ENCODE peak calls at places on chromosomes 7 and 10, in nine cellular contexts. R is ovary, C is suprapubic skin, E is brain microvascular endothelial cell, X is fibroblast of the aortic adventitia, F is epithelial cell of esophagus, P is neural progenitor cell, G is retinal pigment epithelial cell, H is pancreas. S is an unnamed sample.

GRCh38 chr10:18647151-18647550 is 4.2 kb downstream of the NSUN6 start:
- DNase-seq in R (no peak), C (no peak), E (no peak), X (no peak), F (no peak), P (no peak), G (no peak), H (no peak), S (no peak)

GRCh38 chr7:17019106-17019505 is 137.3 kb upstream of the AGR3 start:
- DNase-seq in R (no peak), C (no peak), E (no peak), X (no peak), F (no peak), P (no peak), G (no peak), H (no peak), S (no peak)

GRCh38 chr10:91034494-91035157 is 113.7 kb upstream of the ANKRD1 start:
- DNase-seq in R (peak), C (no peak), E (no peak), X (peak), F (no peak), P (peak), G (peak), H (peak), S (peak)

GRCh38 chr10:80477813-80478212 is 23.7 kb downstream of the TSPAN14 start:
- DNase-seq in R (no peak), C (no peak), E (peak), X (peak), F (peak), P (no peak), G (peak), H (no peak), S (peak)

GRCh38 chr7:105353752-105354328 is 34.9 kb downstream of the SRPK2 start:
- DNase-seq in R (peak), C (no peak), E (peak), X (peak), F (no peak), P (no peak), G (no peak), H (peak), S (peak)

GRCh38 chr7:25949672-25950487 is 202.1 kb upstream of the NFE2L3 start:
- DNase-seq in R (peak), C (no peak), E (no peak), X (no peak), F (no peak), P (peak), G (no peak), H (peak), S (no peak)

GRCh38 chr10:25157650-25158049 is 17.2 kb upstream of the GPR158 start:
- DNase-seq in R (no peak), C (no peak), E (no peak), X (no peak), F (no peak), P (no peak), G (no peak), H (no peak), S (no peak)

GRCh38 chr10:19302117-19302516 is 253.5 kb downstream of the MALRD1 start:
- DNase-seq in R (no peak), C (no peak), E (peak), X (peak), F (peak), P (no peak), G (peak), H (no peak), S (peak)

GRCh38 chr7:95436407-95436806 is 1.6 kb upstream of the PON2 start:
- DNase-seq in R (no peak), C (no peak), E (no peak), X (no peak), F (no peak), P (no peak), G (no peak), H (no peak), S (no peak)

GRCh38 chr7:81769891-81770818 is at the start of gene HGF:
- DNase-seq in R (peak), C (no peak), E (peak), X (peak), F (no peak), P (peak), G (no peak), H (peak), S (peak)

GRCh38 chr7:88111136-88111748 is 108.6 kb downstream of the SRI start:
- DNase-seq in R (no peak), C (no peak), E (no peak), X (peak), F (peak), P (peak), G (peak), H (no peak), S (peak)

GRCh38 chr7:47088329-47089067 is 493.4 kb downstream of the TNS3 start:
- DNase-seq in R (peak), C (no peak), E (peak), X (peak), F (peak), P (peak), G (peak), H (peak), S (peak)

GRCh38 chr10:60314306-60314940 is 75.3 kb downstream of the ANK3 start:
- DNase-seq in R (no peak), C (no peak), E (peak), X (peak), F (peak), P (no peak), G (peak), H (no peak), S (peak)

GRCh38 chr10:70930251-70931000 is 42.1 kb upstream of the PCBD1 start:
- DNase-seq in R (no peak), C (no peak), E (no peak), X (no peak), F (no peak), P (no peak), G (no peak), H (no peak), S (no peak)

GRCh38 chr10:101226506-101226887 is 2.8 kb downstream of the LBX1 start:
- DNase-seq in R (no peak), C (no peak), E (no peak), X (no peak), F (no peak), P (peak), G (no peak), H (no peak), S (no peak)

GRCh38 chr7:151109094-151110048 is 23.1 kb downstream of the AGAP3 start:
- DNase-seq in R (no peak), C (no peak), E (no peak), X (peak), F (no peak), P (no peak), G (no peak), H (no peak), S (peak)

GRCh38 chr7:92375013-92375412 is 72.3 kb upstream of the GATAD1 start:
- DNase-seq in R (no peak), C (no peak), E (no peak), X (peak), F (no peak), P (no peak), G (no peak), H (no peak), S (peak)

GRCh38 chr10:11284291-11285085 is 266.8 kb downstream of the CELF2 start:
- DNase-seq in R (no peak), C (no peak), E (no peak), X (no peak), F (no peak), P (no peak), G (no peak), H (no peak), S (no peak)

GRCh38 chr10:119466655-119467054 is 75.9 kb downstream of the RGS10 start:
- DNase-seq in R (no peak), C (no peak), E (no peak), X (no peak), F (peak), P (no peak), G (no peak), H (no peak), S (no peak)

GRCh38 chr10:11307937-11308336 is 290.3 kb downstream of the CELF2 start:
- DNase-seq in R (no peak), C (no peak), E (no peak), X (no peak), F (no peak), P (no peak), G (no peak), H (no peak), S (no peak)

GRCh38 chr10:86946215-86947170 is 10.9 kb downstream of the MMRN2 start:
- DNase-seq in R (peak), C (peak), E (no peak), X (no peak), F (no peak), P (no peak), G (no peak), H (no peak), S (no peak)

GRCh38 chr7:3495957-3496356 is 194.9 kb downstream of the SDK1 start:
- DNase-seq in R (no peak), C (no peak), E (no peak), X (no peak), F (no peak), P (no peak), G (no peak), H (no peak), S (no peak)

GRCh38 chr7:12711124-12711523 is 23.7 kb downstream of the ARL4A start:
- DNase-seq in R (no peak), C (no peak), E (no peak), X (no peak), F (no peak), P (no peak), G (no peak), H (no peak), S (no peak)

GRCh38 chr10:85060944-85061343 is 732.6 kb downstream of the CCSER2 start:
- DNase-seq in R (no peak), C (no peak), E (no peak), X (no peak), F (no peak), P (no peak), G (no peak), H (no peak), S (no peak)

DNA sequence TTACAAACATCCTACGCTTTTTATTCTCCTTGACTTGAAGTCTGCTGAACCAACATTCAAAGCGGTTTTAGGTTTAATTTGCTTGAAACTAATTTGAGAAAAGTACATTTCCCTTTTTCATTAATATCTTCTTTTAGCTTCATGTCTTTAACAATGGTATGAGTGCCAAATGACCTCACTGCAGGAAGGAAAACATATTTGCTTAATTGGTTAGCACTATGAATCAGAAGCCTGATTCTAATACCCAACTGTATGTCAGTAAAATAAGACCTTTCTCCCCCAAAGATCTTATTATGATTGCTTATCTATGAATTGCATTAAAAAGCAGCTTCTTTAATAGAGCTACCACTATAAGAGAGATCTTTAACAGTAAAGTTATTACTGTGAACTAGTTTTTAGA is 5.9 kb downstream of the COL1A2 start:
- DNase-seq in R (no peak), C (no peak), E (no peak), X (peak), F (peak), P (no peak), G (no peak), H (no peak), S (peak)
- H3K4me3 ChIP-seq in R (no peak), C (peak), E (peak), X (peak), F (no peak), P (no peak), G (no peak), H (no peak), S (no peak)

GRCh38 chr7:4606776-4607175 is 75.3 kb upstream of the FOXK1 start:
- DNase-seq in R (no peak), C (peak), E (no peak), X (no peak), F (no peak), P (no peak), G (no peak), H (no peak), S (no peak)
- TF ChIP-seq CTCF in R (no peak), C (no peak), E (no peak), X (no peak), F (no peak), P (no peak), G (no peak), H (no peak), S (no peak)

DNA sequence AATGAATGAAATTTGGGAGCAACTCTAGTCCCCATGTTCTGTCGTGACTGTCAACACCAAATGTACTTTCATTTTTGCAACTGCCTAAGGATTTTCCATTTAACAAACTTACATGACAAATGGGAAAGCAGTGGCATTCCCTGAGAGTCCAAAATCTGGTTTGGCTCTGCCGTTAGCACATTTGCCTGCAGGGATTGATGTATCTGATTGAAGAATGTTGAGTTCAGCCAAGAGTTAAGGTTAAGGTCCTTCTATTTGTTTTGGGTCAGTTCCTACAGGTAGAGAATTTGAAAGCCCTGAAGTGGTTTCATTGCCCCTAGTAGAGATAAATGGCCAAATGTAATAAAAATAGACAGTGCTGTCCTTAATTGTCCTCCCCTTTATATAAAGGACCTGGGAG is 406.5 kb upstream of the GALNT17 start:
- DNase-seq in R (no peak), C (no peak), E (no peak), X (no peak), F (no peak), P (no peak), G (no peak), H (no peak), S (no peak)
- H3K4me3 ChIP-seq in R (no peak), C (no peak), E (no peak), X (no peak), F (no peak), P (no peak), G (no peak), H (no peak), S (no peak)

GRCh38 chr7:135552148-135552547 is 5.6 kb upstream of the NUP205 start:
- DNase-seq in R (no peak), C (no peak), E (no peak), X (no peak), F (no peak), P (no peak), G (no peak), H (no peak), S (no peak)

GRCh38 chr7:135562720-135563119 is 5.0 kb downstream of the NUP205 start:
- DNase-seq in R (no peak), C (no peak), E (no peak), X (no peak), F (peak), P (peak), G (no peak), H (no peak), S (no peak)

GRCh38 chr7:135558881-135559280 is 1.2 kb downstream of the NUP205 start:
- DNase-seq in R (no peak), C (no peak), E (no peak), X (no peak), F (no peak), P (no peak), G (no peak), H (no peak), S (no peak)

GRCh38 chr7:135558337-135558767 is 635 bp downstream of the NUP205 start:
- DNase-seq in R (peak), C (no peak), E (peak), X (peak), F (peak), P (peak), G (peak), H (peak), S (peak)

DNA sequence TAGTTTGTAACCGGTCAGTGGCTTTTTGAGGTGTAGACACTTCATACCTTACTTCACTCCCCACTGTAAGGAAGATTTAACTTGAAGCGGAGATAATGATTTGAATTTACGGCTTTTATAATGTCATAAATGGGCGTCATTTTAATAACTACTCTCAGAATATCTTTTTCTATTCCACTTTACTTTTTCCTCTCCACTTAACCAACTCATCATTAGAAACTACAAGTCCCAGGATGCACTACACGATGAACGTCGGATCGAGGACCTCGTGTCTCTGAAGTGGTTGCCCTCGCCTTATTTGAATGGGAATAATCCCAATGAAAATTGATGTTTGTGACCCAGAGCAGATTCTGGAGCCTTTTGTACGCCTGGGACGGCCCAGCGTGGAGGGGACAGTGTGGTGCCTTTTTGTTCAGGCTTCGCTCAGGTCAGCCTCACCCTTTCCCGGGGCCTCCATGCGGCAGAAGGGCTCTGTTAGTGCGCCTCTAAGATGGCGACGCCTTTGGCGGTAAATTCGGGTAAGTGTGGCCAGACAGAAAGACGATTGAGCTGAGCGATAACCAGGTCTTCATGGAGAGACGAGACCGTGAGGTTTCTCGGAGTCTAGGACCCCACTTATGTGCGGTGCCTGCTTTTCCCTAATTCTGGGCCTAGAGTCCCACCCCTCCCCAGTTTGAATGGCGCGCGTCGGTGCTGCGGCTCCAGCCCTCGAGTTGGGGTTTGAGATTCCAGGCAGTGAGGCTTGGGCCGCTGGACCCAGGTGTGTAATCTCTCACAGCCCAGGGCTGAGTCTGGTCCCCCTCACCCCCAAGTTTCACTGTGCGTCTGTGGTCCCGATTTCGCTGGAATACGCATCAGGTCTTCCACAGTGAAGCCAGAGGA is at the start of gene NUP205:
- DNase-seq in R (peak), C (no peak), E (peak), X (peak), F (peak), P (peak), G (peak), H (peak), S (peak)
- TF ChIP-seq CTCF in R (no peak), C (no peak), E (no peak), X (peak), F (no peak), P (no peak), G (no peak), H (no peak), S (no peak)

DNA sequence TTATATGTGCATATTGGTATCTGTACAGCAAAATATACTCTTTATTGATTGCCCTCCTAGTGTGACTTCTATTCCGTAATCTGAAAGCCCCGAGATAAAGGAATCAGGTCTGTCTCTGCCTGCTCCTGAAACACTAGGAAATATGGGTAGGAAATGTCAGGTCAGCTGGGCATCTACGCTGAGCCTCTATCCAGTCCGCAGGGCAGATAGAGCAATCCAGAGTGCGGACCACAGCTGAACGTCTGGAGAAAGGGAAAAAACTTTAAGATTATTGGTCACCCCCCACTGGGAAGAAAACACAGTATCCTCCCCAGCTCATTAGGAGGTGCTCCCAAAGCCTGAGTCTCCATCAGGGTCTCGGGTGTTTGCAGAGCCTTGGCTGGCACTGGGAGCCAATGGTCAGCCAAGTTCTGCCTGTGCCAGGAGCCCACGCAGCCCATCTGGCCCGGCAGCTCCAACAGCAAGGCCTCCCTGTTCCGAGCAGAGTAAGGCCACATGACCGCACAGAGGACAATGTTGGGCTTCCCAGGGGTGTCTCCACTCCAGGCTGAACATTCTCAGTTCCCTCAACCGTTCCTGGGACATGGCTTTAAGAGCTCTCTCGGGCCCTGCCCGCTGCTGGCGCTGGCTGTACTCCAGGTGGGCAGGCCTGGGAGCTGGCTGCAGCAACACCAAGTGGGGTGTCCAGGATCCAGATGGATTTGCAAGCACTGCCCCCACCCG is 7.6 kb downstream of the CTBP2 start:
- DNase-seq in R (peak), C (no peak), E (no peak), X (no peak), F (no peak), P (peak), G (no peak), H (peak), S (no peak)
- H3K4me3 ChIP-seq in R (peak), C (peak), E (no peak), X (no peak), F (peak), P (peak), G (no peak), H (no peak), S (no peak)

GRCh38 chr10:122276611-122277205 is 5.6 kb downstream of the BTBD16 start:
- DNase-seq in R (no peak), C (no peak), E (peak), X (peak), F (peak), P (no peak), G (no peak), H (no peak), S (peak)
- TF ChIP-seq CTCF in R (no peak), C (no peak), E (peak), X (no peak), F (no peak), P (no peak), G (no peak), H (no peak), S (peak)

GRCh38 chr10:72952189-72952900 is 2.3 kb downstream of the PLA2G12B start:
- DNase-seq in R (no peak), C (no peak), E (no peak), X (no peak), F (no peak), P (no peak), G (no peak), H (no peak), S (no peak)
- H3K4me3 ChIP-seq in R (no peak), C (no peak), E (no peak), X (no peak), F (no peak), P (no peak), G (no peak), H (no peak), S (no peak)

DNA sequence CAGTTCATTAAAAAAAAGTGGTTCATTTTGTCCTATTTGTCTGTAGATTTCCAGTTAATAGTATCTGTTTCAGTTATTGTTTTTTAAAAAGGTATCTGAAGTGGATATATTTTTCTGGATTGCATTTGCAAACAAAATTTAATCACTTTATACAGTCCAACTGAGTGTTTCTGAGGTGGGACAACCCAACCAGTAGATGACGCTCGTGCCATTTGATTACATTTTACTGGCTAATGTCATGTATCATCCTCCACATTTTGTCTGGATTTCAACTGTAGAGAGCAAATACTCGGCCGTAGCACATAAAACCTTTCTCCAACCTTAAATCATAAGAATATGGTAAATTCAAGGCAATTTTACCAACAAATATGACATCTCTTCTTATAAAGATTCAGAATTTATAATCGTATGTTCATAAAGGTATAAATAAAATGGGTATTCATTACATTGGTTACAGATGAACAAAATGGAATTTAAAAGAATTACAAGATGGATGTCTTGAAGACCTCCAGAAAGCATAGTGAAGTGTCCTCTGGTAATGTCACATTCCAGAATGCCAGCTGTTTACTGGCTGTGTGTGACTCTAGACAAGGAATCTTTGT is 789.0 kb downstream of the PHTF2 start:
- DNase-seq in R (no peak), C (no peak), E (no peak), X (peak), F (peak), P (peak), G (no peak), H (no peak), S (peak)
- TF ChIP-seq CTCF in R (no peak), C (no peak), E (peak), X (peak), F (peak), P (peak), G (no peak), H (no peak), S (peak)

GRCh38 chr10:21508987-21509334 is 16.5 kb downstream of the SKIDA1 start:
- DNase-seq in R (no peak), C (no peak), E (no peak), X (no peak), F (no peak), P (peak), G (no peak), H (no peak), S (no peak)
- H3K4me3 ChIP-seq in R (no peak), C (no peak), E (no peak), X (no peak), F (no peak), P (peak), G (no peak), H (no peak), S (no peak)

GRCh38 chr10:125977206-125977605 is 80.8 kb downstream of the FANK1 start:
- DNase-seq in R (no peak), C (no peak), E (no peak), X (no peak), F (no peak), P (peak), G (no peak), H (no peak), S (no peak)
- TF ChIP-seq CTCF in R (no peak), C (no peak), E (peak), X (no peak), F (no peak), P (peak), G (peak), H (no peak), S (peak)